ENCODE peak calls at places on chromosomes 3 and 15, in ten cellular contexts. L is foreskin fibroblast, H is iPS-NIHi11, R is choroid plexus epithelial cell, P is NCI-H460, W is occipital lobe, T is activated T-cell treated with anti-CD3 and anti-CD28 coated beads for 48 hours, M is sigmoid colon, N is mucosa of descending colon, X is retina. Z is an unnamed sample.

GRCh38 chr3:143430582-143430981 is 311.0 kb downstream of the CHST2 start:
- DNase-seq in L (no peak), H (no peak), R (no peak), P (no peak), W (no peak), T (no peak), M (no peak), N (no peak), X (no peak), Z (no peak)

GRCh38 chr15:38308242-38308641 is 55.6 kb downstream of the SPRED1 start:
- DNase-seq in L (no peak), H (no peak), R (no peak), P (no peak), W (no peak), T (no peak), M (no peak), N (no peak), X (no peak), Z (no peak)

GRCh38 chr15:96893159-96893906 is 562.8 kb downstream of the NR2F2 start:
- DNase-seq in L (no peak), H (peak), R (peak), P (peak), W (no peak), T (no peak), M (no peak), N (no peak), X (peak), Z (no peak)

GRCh38 chr15:38481113-38481512 is 27.2 kb downstream of the FAM98B start:
- DNase-seq in L (no peak), H (no peak), R (no peak), P (no peak), W (no peak), T (no peak), M (no peak), N (no peak), X (no peak), Z (no peak)

GRCh38 chr3:17412950-17413530 is 329.4 kb downstream of the TBC1D5 start:
- DNase-seq in L (peak), H (peak), R (peak), P (peak), W (no peak), T (no peak), M (no peak), N (no peak), X (peak), Z (no peak)

GRCh38 chr15:43518073-43518761 is 809 bp downstream of the MAP1A start:
- DNase-seq in L (peak), H (peak), R (peak), P (no peak), W (peak), T (no peak), M (no peak), N (no peak), X (peak), Z (no peak)

GRCh38 chr3:197364410-197365071 is 66.1 kb upstream of the DLG1 start:
- DNase-seq in L (peak), H (peak), R (no peak), P (no peak), W (no peak), T (no peak), M (peak), N (no peak), X (no peak), Z (no peak)

GRCh38 chr15:59170295-59170881 is 36.3 kb upstream of the LDHAL6B start:
- DNase-seq in L (peak), H (peak), R (no peak), P (no peak), W (no peak), T (no peak), M (no peak), N (peak), X (no peak), Z (no peak)

GRCh38 chr15:78054971-78055370 is 22.5 kb downstream of the TBC1D2B start:
- DNase-seq in L (no peak), H (no peak), R (no peak), P (no peak), W (no peak), T (no peak), M (no peak), N (no peak), X (no peak), Z (no peak)

GRCh38 chr15:74873756-74874424 is 725 bp upstream of the SCAMP2 start:
- DNase-seq in L (peak), H (no peak), R (peak), P (peak), W (no peak), T (no peak), M (no peak), N (no peak), X (no peak), Z (no peak)

GRCh38 chr15:81729340-81729739 is 316.5 kb downstream of the MEX3B start:
- DNase-seq in L (no peak), H (no peak), R (no peak), P (no peak), W (no peak), T (no peak), M (no peak), N (no peak), X (no peak), Z (no peak)

GRCh38 chr3:186365202-186365974 is 3.4 kb upstream of the DGKG start:
- DNase-seq in L (no peak), H (no peak), R (no peak), P (no peak), W (peak), T (no peak), M (peak), N (no peak), X (no peak), Z (no peak)

GRCh38 chr3:25663324-25664065 is 1.2 kb downstream of the TOP2B start:
- DNase-seq in L (peak), H (peak), R (peak), P (no peak), W (no peak), T (peak), M (no peak), N (no peak), X (peak), Z (no peak)

GRCh38 chr3:32571192-32571485 is 481 bp upstream of the DYNC1LI1 start:
- DNase-seq in L (no peak), H (no peak), R (no peak), P (no peak), W (no peak), T (no peak), M (no peak), N (no peak), X (no peak), Z (no peak)

GRCh38 chr3:48403533-48404439 is 26.1 kb downstream of the PLXNB1 start:
- DNase-seq in L (no peak), H (no peak), R (no peak), P (no peak), W (no peak), T (no peak), M (peak), N (peak), X (no peak), Z (no peak)

GRCh38 chr3:120072867-120073525 is 21.3 kb downstream of the GSK3B start:
- DNase-seq in L (no peak), H (no peak), R (no peak), P (no peak), W (no peak), T (no peak), M (no peak), N (no peak), X (no peak), Z (no peak)

GRCh38 chr3:13194285-13195209 is 121.3 kb upstream of the IQSEC1 start:
- DNase-seq in L (no peak), H (no peak), R (no peak), P (no peak), W (no peak), T (no peak), M (peak), N (no peak), X (peak), Z (no peak)

GRCh38 chr3:18591120-18591519 is 166.0 kb upstream of the SATB1 start:
- DNase-seq in L (no peak), H (peak), R (peak), P (no peak), W (no peak), T (no peak), M (no peak), N (no peak), X (no peak), Z (no peak)

GRCh38 chr3:66478923-66479322 is 21.9 kb downstream of the LRIG1 start:
- DNase-seq in L (no peak), H (no peak), R (no peak), P (no peak), W (no peak), T (no peak), M (no peak), N (peak), X (peak), Z (no peak)

GRCh38 chr3:127780536-127781400 is 41.5 kb downstream of the MGLL start:
- DNase-seq in L (no peak), H (no peak), R (no peak), P (no peak), W (no peak), T (no peak), M (no peak), N (no peak), X (no peak), Z (no peak)

GRCh38 chr3:52982839-52983238 is 63.0 kb downstream of the SFMBT1 start:
- DNase-seq in L (no peak), H (no peak), R (no peak), P (no peak), W (no peak), T (no peak), M (no peak), N (no peak), X (no peak), Z (no peak)

GRCh38 chr15:101357333-101357732 is 62.3 kb upstream of the SNRPA1 start:
- DNase-seq in L (no peak), H (no peak), R (no peak), P (no peak), W (no peak), T (no peak), M (no peak), N (no peak), X (no peak), Z (no peak)

GRCh38 chr15:77059761-77060345 is 11.1 kb downstream of the TSPAN3 start:
- DNase-seq in L (peak), H (no peak), R (peak), P (no peak), W (no peak), T (no peak), M (no peak), N (no peak), X (no peak), Z (no peak)

GRCh38 chr3:98552232-98553020 is 20.6 kb downstream of the GPR15 start:
- DNase-seq in L (no peak), H (no peak), R (no peak), P (no peak), W (no peak), T (no peak), M (no peak), N (no peak), X (no peak), Z (no peak)

GRCh38 chr3:21913791-21914190 is 162.8 kb upstream of the ZNF385D start:
- DNase-seq in L (peak), H (no peak), R (peak), P (no peak), W (no peak), T (no peak), M (no peak), N (no peak), X (no peak), Z (no peak)

GRCh38 chr3:159987291-159987711 is 1.3 kb upstream of the IL12A start:
- DNase-seq in L (peak), H (no peak), R (peak), P (no peak), W (no peak), T (no peak), M (no peak), N (no peak), X (peak), Z (no peak)

GRCh38 chr15:39922450-39923092 is 2.5 kb upstream of the GPR176 start:
- DNase-seq in L (peak), H (no peak), R (no peak), P (no peak), W (peak), T (no peak), M (no peak), N (no peak), X (peak), Z (no peak)

GRCh38 chr3:128322030-128323022 is 144.4 kb downstream of the DNAJB8 start:
- DNase-seq in L (peak), H (peak), R (peak), P (peak), W (no peak), T (peak), M (peak), N (peak), X (no peak), Z (no peak)

GRCh38 chr3:170222647-170223541 is 670 bp downstream of the PRKCI start:
- DNase-seq in L (peak), H (peak), R (peak), P (no peak), W (peak), T (peak), M (peak), N (no peak), X (peak), Z (no peak)

GRCh38 chr15:39088186-39088585 is 492.7 kb upstream of the THBS1 start:
- DNase-seq in L (no peak), H (no peak), R (no peak), P (no peak), W (no peak), T (no peak), M (no peak), N (no peak), X (no peak), Z (no peak)

GRCh38 chr3:36874351-36874874 is 70.4 kb downstream of the TRANK1 start:
- DNase-seq in L (no peak), H (no peak), R (peak), P (no peak), W (no peak), T (no peak), M (no peak), N (no peak), X (no peak), Z (no peak)

GRCh38 chr3:51792206-51792605 is 13.2 kb upstream of the IQCF6 start:
- DNase-seq in L (no peak), H (no peak), R (no peak), P (no peak), W (no peak), T (no peak), M (no peak), N (no peak), X (no peak), Z (no peak)

GRCh38 chr3:125556314-125556713 is 36.3 kb upstream of the SNX4 start:
- DNase-seq in L (peak), H (no peak), R (peak), P (no peak), W (no peak), T (no peak), M (no peak), N (no peak), X (no peak), Z (no peak)

GRCh38 chr15:90603893-90604292 is 74.2 kb downstream of the CRTC3 start:
- DNase-seq in L (peak), H (peak), R (peak), P (no peak), W (no peak), T (peak), M (no peak), N (peak), X (no peak), Z (no peak)

GRCh38 chr3:14208168-14208567 is 29.6 kb downstream of the LSM3 start:
- DNase-seq in L (no peak), H (no peak), R (no peak), P (no peak), W (no peak), T (no peak), M (no peak), N (no peak), X (no peak), Z (no peak)

GRCh38 chr3:125107861-125108567 is 52.2 kb upstream of the HEG1 start:
- DNase-seq in L (peak), H (no peak), R (peak), P (peak), W (no peak), T (no peak), M (no peak), N (no peak), X (no peak), Z (no peak)

GRCh38 chr3:9750556-9751411 is 1.0 kb downstream of the OGG1 start:
- DNase-seq in L (peak), H (no peak), R (peak), P (no peak), W (no peak), T (no peak), M (no peak), N (peak), X (peak), Z (no peak)

GRCh38 chr3:120417272-120417911 is 33.4 kb downstream of the FSTL1 start:
- DNase-seq in L (peak), H (peak), R (peak), P (peak), W (peak), T (peak), M (peak), N (peak), X (peak), Z (peak)